ENCODE peak calls at places on chromosomes 13 and 19, in five cellular contexts. L is osteocyte; Q is iris pigment epithelial cell; P is body of pancreas; V is CD4-positive, CD25-positive, alpha-beta regulatory T cell. E is an unnamed sample.

GRCh38 chr13:76759877-76760276 is 126.3 kb downstream of the KCTD12 start:
- DNase-seq in V (no peak), P (no peak), Q (peak; percentile 60), L (no peak), E (no peak)

GRCh38 chr19:47641891-47642485 is 33.1 kb downstream of the BICRA start:
- DNase-seq in P (no peak), L (no peak), V (no peak), Q (peak; percentile 43), E (no peak)

GRCh38 chr13:111598751-111599150 is 278.3 kb downstream of the TEX29 start:
- DNase-seq in L (no peak), Q (no peak), P (no peak), V (no peak), E (no peak)

GRCh38 chr19:8512991-8513686 is 828 bp downstream of the ZNF414 start:
- DNase-seq in L (no peak), Q (no peak), V (no peak), P (no peak), E (no peak)

GRCh38 chr13:48528720-48529119 is 4.2 kb downstream of the RCBTB2 start:
- DNase-seq in L (no peak), Q (no peak), V (no peak), P (no peak), E (no peak)

GRCh38 chr19:3995619-3996018 is 10.4 kb upstream of the EEF2 start:
- DNase-seq in V (no peak), P (no peak), L (no peak), Q (no peak), E (no peak)

GRCh38 chr13:51769455-51770127 is 34.4 kb downstream of the DHRS12 start:
- DNase-seq in Q (no peak), L (peak; percentile 57), V (no peak), P (peak; percentile 86), E (no peak)

GRCh38 chr13:108102771-108103170 is 112.6 kb downstream of the LIG4 start:
- DNase-seq in L (no peak), Q (peak; percentile 28), P (no peak), V (no peak), E (no peak)

GRCh38 chr19:38729653-38730469 is 14.4 kb downstream of the CAPN12 start:
- DNase-seq in L (peak; percentile 92), P (peak; percentile 68), Q (peak; percentile 47), V (peak; percentile 76), E (peak; percentile 87)

GRCh38 chr19:33676999-33677665 is 55.4 kb downstream of the CHST8 start:
- DNase-seq in V (no peak), L (peak; percentile 59), P (no peak), Q (no peak), E (peak; percentile 20)

GRCh38 chr13:92589955-92590354 is 636.7 kb upstream of the GPC6 start:
- DNase-seq in V (no peak), P (no peak), Q (no peak), L (no peak), E (no peak)

GRCh38 chr13:112606125-112607001 is 18.4 kb upstream of the TUBGCP3 start:
- DNase-seq in P (peak; percentile 93), L (peak; percentile 97), Q (peak; percentile 86), V (peak; percentile 83), E (peak; percentile 97)

GRCh38 chr13:23609414-23610186 is 39.4 kb downstream of the TNFRSF19 start:
- DNase-seq in Q (peak; percentile 84), L (no peak), P (no peak), V (peak; percentile 34), E (no peak)

GRCh38 chr13:99198630-99199029 is 2.0 kb upstream of the UBAC2 start:
- DNase-seq in P (no peak), L (no peak), V (no peak), Q (no peak), E (no peak)

GRCh38 chr13:80336335-80336734 is 4.6 kb downstream of the SPRY2 start:
- DNase-seq in Q (peak; percentile 24), P (no peak), L (no peak), V (no peak), E (no peak)